ENCODE peak calls at places on chromosomes 4 and X, in five cellular contexts. R, Q, H, T and A are unnamed samples.

GRCh38 chrX:147875866-147876596 is 35.7 kb upstream of the FMR1 start:
- DNase-seq in R (no peak), Q (peak; percentile 32), H (no peak), T (peak; percentile 1), A (no peak)

GRCh38 chrX:131812847-131813825 is 210.0 kb upstream of the STK26 start:
- DNase-seq in R (no peak), Q (peak; percentile 82), H (no peak), T (no peak), A (peak; percentile 21)

GRCh38 chr4:105979506-105979905 is 84.2 kb downstream of the NPNT start:
- DNase-seq in R (no peak), Q (no peak), H (no peak), T (no peak), A (peak; percentile 3)

GRCh38 chr4:5661237-5661636 is 47.1 kb downstream of the EVC2 start:
- DNase-seq in R (no peak), Q (no peak), H (no peak), T (no peak), A (no peak)

GRCh38 chrX:134172588-134173259 is 64.3 kb upstream of the CCDC160 start:
- DNase-seq in R (no peak), Q (peak; percentile 64), H (no peak), T (peak; percentile 60), A (no peak)

GRCh38 chrX:46573896-46574336 is 351 bp downstream of the CHST7 start:
- DNase-seq in R (no peak), Q (peak; percentile 90), H (peak; percentile 44), T (peak; percentile 37), A (peak; percentile 75)

GRCh38 chr4:151417766-151418376 is 8.9 kb downstream of the FHIP1A start:
- DNase-seq in R (no peak), Q (no peak), H (no peak), T (no peak), A (peak; percentile 48)

GRCh38 chr4:138577145-138577544 is 335.0 kb upstream of the SLC7A11 start:
- DNase-seq in R (no peak), Q (no peak), H (no peak), T (no peak), A (no peak)

GRCh38 chrX:47218280-47218919 is at the start of gene CDK16:
- DNase-seq in R (peak; percentile 86), Q (peak; percentile 86), H (peak; percentile 41), T (peak; percentile 86), A (peak; percentile 77)

GRCh38 chrX:13179100-13179499 is 134.7 kb upstream of the FAM9C start:
- DNase-seq in R (no peak), Q (no peak), H (peak; percentile 74), T (no peak), A (no peak)

GRCh38 chr4:82939414-82939813 is 38.9 kb downstream of the THAP9 start:
- DNase-seq in R (no peak), Q (no peak), H (no peak), T (no peak), A (no peak)

GRCh38 chr4:9971711-9972110 is 49.6 kb downstream of the SLC2A9 start:
- DNase-seq in R (no peak), Q (no peak), H (no peak), T (no peak), A (no peak)

GRCh38 chr4:83208776-83209365 is 75.7 kb downstream of the COQ2 start:
- DNase-seq in R (no peak), Q (no peak), H (no peak), T (no peak), A (no peak)

GRCh38 chr4:157170321-157170720 is 50.2 kb upstream of the GRIA2 start:
- DNase-seq in R (no peak), Q (no peak), H (no peak), T (no peak), A (no peak)

GRCh38 chrX:20973038-20973437 is 401.2 kb upstream of the CNKSR2 start:
- DNase-seq in R (no peak), Q (no peak), H (no peak), T (no peak), A (no peak)

GRCh38 chrX:9745417-9746115 is 20.1 kb downstream of the GPR143 start:
- DNase-seq in R (no peak), Q (peak; percentile 56), H (peak; percentile 48), T (no peak), A (no peak)

GRCh38 chrX:118226060-118226428 is 109.4 kb upstream of the KLHL13 start:
- DNase-seq in R (no peak), Q (no peak), H (peak; percentile 45), T (peak; percentile 39), A (peak; percentile 45)

GRCh38 chr4:73440653-73441052 is 4.6 kb downstream of the AFP start:
- DNase-seq in R (no peak), Q (no peak), H (no peak), T (no peak), A (no peak)

GRCh38 chr4:94758700-94759399 is 1.1 kb downstream of the BMPR1B start:
- DNase-seq in R (no peak), Q (no peak), H (peak; percentile 43), T (peak; percentile 23), A (peak; percentile 36)